ENCODE peak calls at places on chromosomes 5 and 9, in six cellular contexts. E, T, P, F, Z and I are unnamed samples.

GRCh38 chr5:106454651-106455415 is 1215.9 kb downstream of the EFNA5 start:
- DNase-seq in E (no peak), T (peak; percentile 31), P (no peak), F (peak; percentile 55), Z (peak; percentile 17), I (no peak)

GRCh38 chr9:108196332-108196731 is 659.5 kb downstream of the ACTL7B start:
- DNase-seq in E (no peak), T (no peak), P (no peak), F (no peak), Z (no peak), I (no peak)

GRCh38 chr5:157143127-157143959 is 678 bp upstream of the MED7 start:
- DNase-seq in E (peak; percentile 3), T (peak; percentile 63), P (peak; percentile 51), F (peak; percentile 44), Z (no peak), I (peak; percentile 62)

GRCh38 chr5:56900858-56901578 is 8.4 kb upstream of the SETD9 start:
- DNase-seq in E (no peak), T (peak; percentile 48), P (no peak), F (peak; percentile 52), Z (no peak), I (peak; percentile 39)

GRCh38 chr5:148973455-148973854 is 89.4 kb downstream of the SH3TC2 start:
- DNase-seq in E (no peak), T (no peak), P (no peak), F (peak; percentile 14), Z (no peak), I (no peak)

GRCh38 chr9:69379250-69379982 is 54.4 kb downstream of the ENTREP1 start:
- DNase-seq in E (no peak), T (no peak), P (no peak), F (peak; percentile 57), Z (peak; percentile 38), I (no peak)

GRCh38 chr9:96874947-96875459 is 20.7 kb upstream of the ZNF782 start:
- DNase-seq in E (no peak), T (peak; percentile 63), P (no peak), F (peak; percentile 22), Z (no peak), I (no peak)

GRCh38 chr9:530681-531080 is 310.8 kb upstream of the DMRT1 start:
- DNase-seq in E (no peak), T (no peak), P (peak; percentile 41), F (peak; percentile 62), Z (no peak), I (no peak)

GRCh38 chr9:108434502-108434901 is 421.3 kb downstream of the ACTL7B start:
- DNase-seq in E (no peak), T (no peak), P (no peak), F (peak; percentile 59), Z (no peak), I (peak; percentile 11)

GRCh38 chr5:17248999-17249634 is 31.7 kb downstream of the BASP1 start:
- DNase-seq in E (peak; percentile 95), T (no peak), P (no peak), F (peak; percentile 96), Z (peak; percentile 98), I (peak; percentile 88)

GRCh38 chr5:153352685-153353219 is 137.7 kb upstream of the GRIA1 start:
- DNase-seq in E (no peak), T (peak; percentile 70), P (no peak), F (no peak), Z (no peak), I (no peak)

GRCh38 chr9:95409650-95410426 is 92.3 kb upstream of the FANCC start:
- DNase-seq in E (peak; percentile 50), T (no peak), P (no peak), F (peak; percentile 92), Z (peak; percentile 30), I (peak; percentile 48)

GRCh38 chr9:102085548-102085947 is 347.1 kb upstream of the GRIN3A start:
- DNase-seq in E (no peak), T (no peak), P (no peak), F (no peak), Z (no peak), I (no peak)

GRCh38 chr5:37492778-37493555 is 113.8 kb downstream of the WDR70 start:
- DNase-seq in E (no peak), T (no peak), P (no peak), F (peak; percentile 2), Z (no peak), I (no peak)

GRCh38 chr9:90441814-90442213 is 200.8 kb downstream of the DIRAS2 start:
- DNase-seq in E (no peak), T (no peak), P (no peak), F (no peak), Z (no peak), I (no peak)

GRCh38 chr5:1358726-1359025 is 13.8 kb upstream of the CLPTM1L start:
- DNase-seq in E (no peak), T (no peak), P (no peak), F (no peak), Z (no peak), I (no peak)

GRCh38 chr9:126564716-126565115 is 49.0 kb upstream of the LMX1B start:
- DNase-seq in E (no peak), T (no peak), P (no peak), F (no peak), Z (no peak), I (no peak)

GRCh38 chr5:37326536-37326935 is 44.4 kb downstream of the NUP155 start:
- DNase-seq in E (no peak), T (no peak), P (no peak), F (no peak), Z (no peak), I (no peak)

GRCh38 chr9:82021198-82021597 is 32.6 kb downstream of the SPATA31D1 start:
- DNase-seq in E (peak; percentile 97), T (no peak), P (no peak), F (peak; percentile 62), Z (peak; percentile 97), I (peak; percentile 52)

GRCh38 chr5:140296289-140296688 is 6.6 kb downstream of the PFDN1 start:
- DNase-seq in E (no peak), T (no peak), P (no peak), F (peak; percentile 17), Z (no peak), I (no peak)

GRCh38 chr9:96612105-96612965 is 7.3 kb downstream of the CDC14B start:
- DNase-seq in E (peak; percentile 89), T (peak; percentile 84), P (peak; percentile 50), F (peak; percentile 80), Z (peak; percentile 70), I (peak; percentile 87)

GRCh38 chr5:149227168-149227826 is 44.4 kb upstream of the AFAP1L1 start:
- DNase-seq in E (peak; percentile 27), T (no peak), P (no peak), F (peak; percentile 42), Z (peak; percentile 74), I (peak; percentile 24)

GRCh38 chr5:102596113-102596512 is 97.3 kb upstream of the SLCO6A1 start:
- DNase-seq in E (no peak), T (no peak), P (no peak), F (no peak), Z (no peak), I (no peak)

GRCh38 chr9:121508415-121508814 is 8.8 kb upstream of the GGTA1 start:
- DNase-seq in E (no peak), T (no peak), P (no peak), F (no peak), Z (no peak), I (no peak)

GRCh38 chr5:181255836-181256578 is 4.9 kb downstream of the TRIM52 start:
- DNase-seq in E (no peak), T (peak; percentile 5), P (no peak), F (peak; percentile 54), Z (no peak), I (no peak)

GRCh38 chr9:20437466-20437865 is 184.8 kb downstream of the MLLT3 start:
- DNase-seq in E (peak; percentile 9), T (no peak), P (no peak), F (peak; percentile 32), Z (peak; percentile 44), I (no peak)

GRCh38 chr9:72396247-72397091 is 31.5 kb upstream of the ZFAND5 start:
- DNase-seq in E (no peak), T (no peak), P (no peak), F (peak; percentile 79), Z (peak; percentile 56), I (peak; percentile 22)

GRCh38 chr9:137336735-137337134 is 34.7 kb upstream of the NRARP start:
- DNase-seq in E (no peak), T (no peak), P (no peak), F (no peak), Z (no peak), I (no peak)

GRCh38 chr9:121440265-121440664 is 59.4 kb downstream of the GGTA1 start:
- DNase-seq in E (no peak), T (no peak), P (no peak), F (peak; percentile 51), Z (no peak), I (peak; percentile 40)

GRCh38 chr5:159269723-159270122 is 6.6 kb downstream of the UBLCP1 start:
- DNase-seq in E (no peak), T (no peak), P (no peak), F (no peak), Z (no peak), I (no peak)

GRCh38 chr9:127575875-127576778 is 36.0 kb upstream of the STXBP1 start:
- DNase-seq in E (no peak), T (no peak), P (no peak), F (no peak), Z (no peak), I (no peak)

GRCh38 chr9:18614116-18614515 is 140.2 kb downstream of the ADAMTSL1 start:
- DNase-seq in E (no peak), T (no peak), P (no peak), F (no peak), Z (no peak), I (no peak)

GRCh38 chr5:1973391-1974013 is 90.8 kb upstream of the IRX4 start:
- DNase-seq in E (no peak), T (peak; percentile 16), P (no peak), F (no peak), Z (no peak), I (no peak)

GRCh38 chr9:100869321-100869720 is 159.2 kb upstream of the PLPPR1 start:
- DNase-seq in E (no peak), T (no peak), P (no peak), F (no peak), Z (no peak), I (no peak)

GRCh38 chr9:120982851-120983250 is 56.3 kb upstream of the TRAF1 start:
- DNase-seq in E (peak; percentile 12), T (no peak), P (no peak), F (peak; percentile 25), Z (peak; percentile 4), I (peak; percentile 9)